ENCODE peak calls at places on chromosome 14, in eight cellular contexts. One of them, this sample, is unnamed.

GRCh38 chr14:83253870-83254269 is 1720.2 kb upstream of the SEL1L start:
- DNase-seq in ovary: no peak
- DNase-seq in tibial nerve: no peak
- DNase-seq in fibroblast of lung: no peak
- DNase-seq in endodermal cell: no peak
- DNase-seq in uterus: no peak
- DNase-seq in IMR-90: no peak
- DNase-seq in body of pancreas: no peak
- DNase-seq in this sample: no peak

GRCh38 chr14:51092965-51093364 is 1.9 kb downstream of the TRIM9 start:
- DNase-seq in ovary: no peak
- DNase-seq in tibial nerve: no peak
- DNase-seq in fibroblast of lung: no peak
- DNase-seq in endodermal cell: no peak
- DNase-seq in uterus: no peak
- DNase-seq in IMR-90: no peak
- DNase-seq in body of pancreas: no peak
- DNase-seq in this sample: no peak

GRCh38 chr14:32727827-32728226 is 210.9 kb upstream of the NPAS3 start:
- DNase-seq in ovary: no peak
- DNase-seq in tibial nerve: no peak
- DNase-seq in fibroblast of lung: no peak
- DNase-seq in endodermal cell: no peak
- DNase-seq in uterus: no peak
- DNase-seq in IMR-90: no peak
- DNase-seq in body of pancreas: no peak
- DNase-seq in this sample: no peak

GRCh38 chr14:36316131-36316530 is 4.3 kb downstream of the MBIP start:
- DNase-seq in ovary: no peak
- DNase-seq in tibial nerve: no peak
- DNase-seq in fibroblast of lung: no peak
- DNase-seq in endodermal cell: no peak
- DNase-seq in uterus: no peak
- DNase-seq in IMR-90: no peak
- DNase-seq in body of pancreas: no peak
- DNase-seq in this sample: no peak

GRCh38 chr14:74462993-74463392 is 30.1 kb downstream of the NPC2 start:
- DNase-seq in ovary: no peak
- DNase-seq in tibial nerve: no peak
- DNase-seq in fibroblast of lung: no peak
- DNase-seq in endodermal cell: peak; percentile 25
- DNase-seq in uterus: no peak
- DNase-seq in IMR-90: no peak
- DNase-seq in body of pancreas: no peak
- DNase-seq in this sample: no peak

GRCh38 chr14:102293784-102294183 is 11.2 kb downstream of the MOK start:
- DNase-seq in ovary: no peak
- DNase-seq in tibial nerve: no peak
- DNase-seq in fibroblast of lung: peak; percentile 23
- DNase-seq in endodermal cell: no peak
- DNase-seq in uterus: no peak
- DNase-seq in IMR-90: peak; percentile 59
- DNase-seq in body of pancreas: no peak
- DNase-seq in this sample: no peak

GRCh38 chr14:94936901-94937321 is 167.0 kb upstream of the GSC start:
- DNase-seq in ovary: peak; percentile 78
- DNase-seq in tibial nerve: peak; percentile 10
- DNase-seq in fibroblast of lung: no peak
- DNase-seq in endodermal cell: no peak
- DNase-seq in uterus: peak; percentile 24
- DNase-seq in IMR-90: no peak
- DNase-seq in body of pancreas: peak; percentile 63
- DNase-seq in this sample: peak; percentile 79

GRCh38 chr14:81589381-81590065 is 55.9 kb upstream of the SEL1L start:
- DNase-seq in ovary: no peak
- DNase-seq in tibial nerve: no peak
- DNase-seq in fibroblast of lung: no peak
- DNase-seq in endodermal cell: no peak
- DNase-seq in uterus: no peak
- DNase-seq in IMR-90: no peak
- DNase-seq in body of pancreas: no peak
- DNase-seq in this sample: no peak

GRCh38 chr14:73245401-73246325 is 8.4 kb downstream of the PAPLN start:
- DNase-seq in ovary: peak; percentile 21
- DNase-seq in tibial nerve: no peak
- DNase-seq in fibroblast of lung: no peak
- DNase-seq in endodermal cell: peak; percentile 84
- DNase-seq in uterus: no peak
- DNase-seq in IMR-90: no peak
- DNase-seq in body of pancreas: peak; percentile 34
- DNase-seq in this sample: no peak

GRCh38 chr14:65832431-65833253 is 420.1 kb downstream of the FUT8 start:
- DNase-seq in ovary: no peak
- DNase-seq in tibial nerve: peak; percentile 21
- DNase-seq in fibroblast of lung: peak; percentile 12
- DNase-seq in endodermal cell: peak; percentile 77
- DNase-seq in uterus: no peak
- DNase-seq in IMR-90: peak; percentile 5
- DNase-seq in body of pancreas: no peak
- DNase-seq in this sample: no peak
- TF ChIP-seq CTCF in ovary: no peak
- TF ChIP-seq CTCF in tibial nerve: no peak
- TF ChIP-seq CTCF in fibroblast of lung: peak; percentile 27
- TF ChIP-seq CTCF in endodermal cell: peak; percentile 80
- TF ChIP-seq CTCF in uterus: no peak
- TF ChIP-seq CTCF in IMR-90: peak; percentile 31
- TF ChIP-seq CTCF in body of pancreas: no peak
- TF ChIP-seq CTCF in this sample: no peak

GRCh38 chr14:89129570-89129969 is 287.5 kb downstream of the FOXN3 start:
- DNase-seq in ovary: peak; percentile 30
- DNase-seq in tibial nerve: no peak
- DNase-seq in fibroblast of lung: peak; percentile 19
- DNase-seq in endodermal cell: no peak
- DNase-seq in uterus: no peak
- DNase-seq in IMR-90: no peak
- DNase-seq in body of pancreas: peak; percentile 5
- DNase-seq in this sample: no peak
- H3K9me3 ChIP-seq in ovary: no peaks in the 10 kb centered on the region
- H3K9me3 ChIP-seq in tibial nerve: no peaks in the 10 kb centered on the region
- H3K9me3 ChIP-seq in fibroblast of lung: no peaks in the 10 kb centered on the region
- H3K9me3 ChIP-seq in endodermal cell: no peaks in the 10 kb centered on the region
- H3K9me3 ChIP-seq in uterus: no peaks in the 10 kb centered on the region
- H3K9me3 ChIP-seq in IMR-90: no peaks in the 10 kb centered on the region
- H3K9me3 ChIP-seq in body of pancreas: no peaks in the 10 kb centered on the region
- H3K9me3 ChIP-seq in this sample: no peaks in the 10 kb centered on the region

GRCh38 chr14:61253064-61253753 is 27.9 kb downstream of the TMEM30B start:
- DNase-seq in ovary: no peak
- DNase-seq in tibial nerve: no peak
- DNase-seq in fibroblast of lung: no peak
- DNase-seq in endodermal cell: no peak
- DNase-seq in uterus: no peak
- DNase-seq in IMR-90: no peak
- DNase-seq in body of pancreas: no peak
- DNase-seq in this sample: no peak
- TF ChIP-seq CTCF in ovary: no peak
- TF ChIP-seq CTCF in tibial nerve: no peak
- TF ChIP-seq CTCF in fibroblast of lung: no peak
- TF ChIP-seq CTCF in endodermal cell: no peak
- TF ChIP-seq CTCF in uterus: no peak
- TF ChIP-seq CTCF in IMR-90: no peak
- TF ChIP-seq CTCF in body of pancreas: no peak
- TF ChIP-seq CTCF in this sample: no peak

GRCh38 chr14:56514663-56515371 is 64.8 kb upstream of the TMEM260 start:
- DNase-seq in ovary: no peak
- DNase-seq in tibial nerve: no peak
- DNase-seq in fibroblast of lung: peak; percentile 23
- DNase-seq in endodermal cell: peak; percentile 71
- DNase-seq in uterus: no peak
- DNase-seq in IMR-90: peak; percentile 45
- DNase-seq in body of pancreas: no peak
- DNase-seq in this sample: no peak

GRCh38 chr14:56512521-56512920 is 67.1 kb upstream of the TMEM260 start:
- DNase-seq in ovary: no peak
- DNase-seq in tibial nerve: no peak
- DNase-seq in fibroblast of lung: no peak
- DNase-seq in endodermal cell: no peak
- DNase-seq in uterus: no peak
- DNase-seq in IMR-90: no peak
- DNase-seq in body of pancreas: no peak
- DNase-seq in this sample: no peak

DNA sequence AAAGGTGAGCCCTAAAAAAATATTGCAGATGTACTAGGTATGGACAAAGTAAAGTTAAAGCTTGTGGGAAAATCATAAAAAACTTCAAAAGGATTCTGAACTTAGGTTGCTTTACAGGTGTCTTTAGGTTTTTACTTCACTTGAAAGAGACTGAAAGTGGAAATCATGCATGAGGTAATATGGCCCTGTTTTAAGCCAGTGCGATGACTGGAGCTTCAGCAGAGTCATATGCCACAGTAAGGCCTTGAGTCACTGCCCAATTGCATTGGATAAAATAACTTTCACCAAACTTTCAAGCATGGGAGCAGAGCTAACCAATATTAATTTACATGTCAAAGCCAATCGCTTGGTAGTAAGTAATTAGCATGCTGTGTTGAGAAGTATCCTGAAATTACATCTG is 63.9 kb upstream of the TMEM260 start:
- DNase-seq in ovary: no peak
- DNase-seq in tibial nerve: no peak
- DNase-seq in fibroblast of lung: no peak
- DNase-seq in endodermal cell: no peak
- DNase-seq in uterus: no peak
- DNase-seq in IMR-90: no peak
- DNase-seq in body of pancreas: no peak
- DNase-seq in this sample: no peak
- H3K9me3 ChIP-seq in ovary: no peaks in the 10 kb centered on the region
- H3K9me3 ChIP-seq in tibial nerve: no peaks in the 10 kb centered on the region
- H3K9me3 ChIP-seq in fibroblast of lung: no peaks in the 10 kb centered on the region
- H3K9me3 ChIP-seq in endodermal cell: no peaks in the 10 kb centered on the region
- H3K9me3 ChIP-seq in uterus: no peaks in the 10 kb centered on the region
- H3K9me3 ChIP-seq in IMR-90: no peaks in the 10 kb centered on the region
- H3K9me3 ChIP-seq in body of pancreas: no peaks in the 10 kb centered on the region
- H3K9me3 ChIP-seq in this sample: no peaks in the 10 kb centered on the region

GRCh38 chr14:49915085-49915484 is 22.2 kb downstream of the ARF6 start:
- DNase-seq in ovary: no peak
- DNase-seq in tibial nerve: no peak
- DNase-seq in fibroblast of lung: no peak
- DNase-seq in endodermal cell: no peak
- DNase-seq in uterus: no peak
- DNase-seq in IMR-90: no peak
- DNase-seq in body of pancreas: no peak
- DNase-seq in this sample: no peak
- TF ChIP-seq CTCF in ovary: no peak
- TF ChIP-seq CTCF in tibial nerve: no peak
- TF ChIP-seq CTCF in fibroblast of lung: no peak
- TF ChIP-seq CTCF in endodermal cell: no peak
- TF ChIP-seq CTCF in uterus: no peak
- TF ChIP-seq CTCF in IMR-90: no peak
- TF ChIP-seq CTCF in body of pancreas: no peak
- TF ChIP-seq CTCF in this sample: no peak

GRCh38 chr14:52182853-52183252 is 84.6 kb upstream of the PTGDR start:
- DNase-seq in ovary: no peak
- DNase-seq in tibial nerve: no peak
- DNase-seq in fibroblast of lung: no peak
- DNase-seq in endodermal cell: no peak
- DNase-seq in uterus: no peak
- DNase-seq in IMR-90: no peak
- DNase-seq in body of pancreas: no peak
- DNase-seq in this sample: no peak
- H3K9me3 ChIP-seq in ovary: no peaks in the 10 kb centered on the region
- H3K9me3 ChIP-seq in tibial nerve: no peaks in the 10 kb centered on the region
- H3K9me3 ChIP-seq in fibroblast of lung: no peaks in the 10 kb centered on the region
- H3K9me3 ChIP-seq in endodermal cell: peaks cover 42% of the 10 kb centered on the region
- H3K9me3 ChIP-seq in uterus: no peaks in the 10 kb centered on the region
- H3K9me3 ChIP-seq in IMR-90: peaks cover 5% of the 10 kb centered on the region
- H3K9me3 ChIP-seq in body of pancreas: no peaks in the 10 kb centered on the region
- H3K9me3 ChIP-seq in this sample: no peaks in the 10 kb centered on the region

DNA sequence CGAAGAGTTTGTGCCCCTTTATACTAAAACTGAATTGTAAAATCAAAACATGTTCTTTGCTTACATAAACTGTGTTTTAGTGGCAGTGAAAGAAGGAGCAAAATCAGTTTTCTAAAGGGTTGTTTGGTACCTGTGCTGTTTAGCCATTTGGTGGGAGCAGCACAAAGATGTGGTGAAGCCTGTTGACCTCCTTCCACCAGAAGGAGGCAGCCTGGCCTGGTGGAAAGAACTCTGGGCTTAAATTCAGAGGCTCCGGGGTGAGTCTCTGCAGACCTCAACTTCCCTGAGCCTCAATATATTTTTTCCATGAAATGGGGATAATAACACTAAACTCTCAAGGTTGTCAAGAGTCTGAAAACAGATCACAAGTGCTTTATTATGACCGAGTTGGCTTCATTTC is 502.5 kb downstream of the VRK1 start:
- DNase-seq in ovary: no peak
- DNase-seq in tibial nerve: no peak
- DNase-seq in fibroblast of lung: no peak
- DNase-seq in endodermal cell: peak; percentile 74
- DNase-seq in uterus: no peak
- DNase-seq in IMR-90: no peak
- DNase-seq in body of pancreas: no peak
- DNase-seq in this sample: no peak
- TF ChIP-seq CTCF in ovary: no peak
- TF ChIP-seq CTCF in tibial nerve: no peak
- TF ChIP-seq CTCF in fibroblast of lung: no peak
- TF ChIP-seq CTCF in endodermal cell: peak; percentile 82
- TF ChIP-seq CTCF in uterus: no peak
- TF ChIP-seq CTCF in IMR-90: no peak
- TF ChIP-seq CTCF in body of pancreas: no peak
- TF ChIP-seq CTCF in this sample: no peak

This sample was measured in sigmoid colon.